ENCODE peak calls at places on chromosome 11, in ten cellular contexts. D, I, Y, W, H, M, R, P, L and U are unnamed samples. For H3K27me3 and H3K9me3, the result is how much of the 10 kb centered on the place peaks cover.

GRCh38 chr11:18394928-18395734 is 768 bp downstream of the LDHA start:
- DNase-seq in D (no peak), R (no peak), L (peak), Y (peak), M (no peak), P (peak), I (peak), W (peak), H (no peak), U (peak)

GRCh38 chr11:35930466-35930865 is 13.4 kb upstream of the LDLRAD3 start:
- DNase-seq in M (no peak), Y (no peak), R (no peak), I (no peak), W (no peak), H (no peak), D (no peak), L (no peak), P (no peak), U (no peak)

GRCh38 chr11:96337541-96338530 is 5.2 kb downstream of the MAML2 start:
- DNase-seq in M (no peak), W (peak), L (peak), D (no peak), P (no peak), I (peak), R (peak), H (peak), Y (no peak), U (peak)

GRCh38 chr11:80084614-80085013 is 643.8 kb upstream of the TENM4 start:
- DNase-seq in D (no peak), I (no peak), P (no peak), L (no peak), R (no peak), M (no peak), W (no peak), Y (no peak), H (no peak), U (no peak)

GRCh38 chr11:114164546-114164945 is 105.0 kb downstream of the ZBTB16 start:
- DNase-seq in W (no peak), D (no peak), I (no peak), R (no peak), H (peak), M (no peak), Y (no peak), P (no peak), L (no peak), U (no peak)

GRCh38 chr11:43983221-43983795 is 40.9 kb downstream of the C11orf96 start:
- DNase-seq in L (no peak), W (peak), M (no peak), Y (no peak), D (no peak), R (no peak), I (no peak), H (no peak), P (no peak), U (no peak)

GRCh38 chr11:31720666-31721199 is 90.4 kb downstream of the PAX6 start:
- DNase-seq in D (no peak), P (no peak), I (no peak), W (no peak), L (no peak), H (no peak), M (no peak), R (no peak), Y (no peak), U (no peak)

GRCh38 chr11:134532176-134532920 is 120.3 kb upstream of the B3GAT1 start:
- DNase-seq in R (no peak), P (peak), M (no peak), W (no peak), Y (peak), I (no peak), L (peak), H (no peak), D (no peak), U (no peak)

GRCh38 chr11:131033151-131033651 is 116.9 kb upstream of the SNX19 start:
- DNase-seq in M (no peak), Y (no peak), P (peak), L (no peak), R (no peak), W (peak), D (no peak), I (no peak), H (no peak), U (peak)

GRCh38 chr11:17013548-17014320 is 480 bp downstream of the PLEKHA7 start:
- DNase-seq in Y (no peak), P (no peak), D (no peak), M (no peak), H (peak), L (peak), W (no peak), R (peak), I (peak), U (no peak)

GRCh38 chr11:405976-406795 is 8.6 kb downstream of the SIGIRR start:
- DNase-seq in R (no peak), D (no peak), H (peak), I (no peak), M (no peak), P (no peak), Y (peak), L (no peak), W (no peak), U (no peak)

GRCh38 chr11:45646275-45646970 is 19.0 kb downstream of the CHST1 start:
- DNase-seq in P (no peak), M (no peak), W (peak), D (no peak), R (no peak), I (no peak), L (peak), H (no peak), Y (no peak), U (no peak)

GRCh38 chr11:130871616-130872015 is 44.7 kb downstream of the SNX19 start:
- DNase-seq in Y (no peak), P (no peak), D (no peak), L (no peak), R (no peak), I (no peak), H (no peak), M (no peak), W (no peak), U (no peak)

GRCh38 chr11:82234256-82234655 is 499.4 kb downstream of the FAM181B start:
- DNase-seq in H (no peak), I (no peak), R (no peak), W (no peak), P (no peak), L (no peak), M (no peak), D (no peak), Y (no peak), U (no peak)

GRCh38 chr11:2898366-2899079 is 12.9 kb upstream of the CDKN1C start:
- DNase-seq in D (no peak), P (peak), L (peak), Y (no peak), R (peak), I (peak), H (peak), M (peak), W (peak), U (no peak)

GRCh38 chr11:100687630-100688395 is 725 bp downstream of the ARHGAP42 start:
- DNase-seq in L (peak), H (no peak), M (peak), W (peak), I (peak), D (peak), Y (peak), R (no peak), P (peak), U (peak)

GRCh38 chr11:74479340-74480123 is 12.2 kb upstream of the KCNE3 start:
- DNase-seq in R (no peak), M (no peak), H (no peak), Y (no peak), I (no peak), W (no peak), L (no peak), D (no peak), P (no peak), U (no peak)

GRCh38 chr11:11982975-11983374 is 25.5 kb downstream of the DKK3 start:
- DNase-seq in I (no peak), L (no peak), D (no peak), M (no peak), P (no peak), R (no peak), W (peak), Y (no peak), H (no peak), U (no peak)

GRCh38 chr11:77436501-77436900 is 37.4 kb downstream of the PAK1 start:
- DNase-seq in M (no peak), Y (no peak), W (no peak), P (no peak), D (no peak), H (no peak), L (no peak), I (no peak), R (no peak), U (no peak)

GRCh38 chr11:134341805-134342571 is 10.2 kb downstream of the GLB1L2 start:
- DNase-seq in M (peak), I (no peak), W (no peak), L (no peak), R (no peak), P (no peak), H (no peak), Y (peak), D (no peak), U (no peak)

GRCh38 chr11:34564406-34564805 is 50.8 kb upstream of the ELF5 start:
- DNase-seq in D (no peak), P (no peak), R (no peak), I (no peak), M (no peak), H (no peak), Y (no peak), L (no peak), W (peak), U (peak)

GRCh38 chr11:125938418-125938817 is 7.4 kb upstream of the VSIG10L2 start:
- DNase-seq in P (no peak), I (no peak), H (no peak), D (no peak), M (no peak), W (no peak), L (peak), Y (peak), R (no peak), U (no peak)

GRCh38 chr11:67262731-67263675 is 3.3 kb upstream of the GRK2 start:
- DNase-seq in M (peak), P (peak), R (peak), I (peak), L (peak), W (peak), H (peak), Y (peak), D (peak), U (peak)

GRCh38 chr11:14905104-14906033 is 13.3 kb upstream of the CYP2R1 start:
- DNase-seq in P (peak), I (peak), Y (peak), R (peak), L (peak), H (peak), M (peak), W (peak), D (peak), U (no peak)

GRCh38 chr11:40271361-40271760 is 1188.1 kb downstream of the LRRC4C start:
- DNase-seq in M (no peak), Y (no peak), D (no peak), R (no peak), P (no peak), I (no peak), H (no peak), W (no peak), L (no peak), U (no peak)

DNA sequence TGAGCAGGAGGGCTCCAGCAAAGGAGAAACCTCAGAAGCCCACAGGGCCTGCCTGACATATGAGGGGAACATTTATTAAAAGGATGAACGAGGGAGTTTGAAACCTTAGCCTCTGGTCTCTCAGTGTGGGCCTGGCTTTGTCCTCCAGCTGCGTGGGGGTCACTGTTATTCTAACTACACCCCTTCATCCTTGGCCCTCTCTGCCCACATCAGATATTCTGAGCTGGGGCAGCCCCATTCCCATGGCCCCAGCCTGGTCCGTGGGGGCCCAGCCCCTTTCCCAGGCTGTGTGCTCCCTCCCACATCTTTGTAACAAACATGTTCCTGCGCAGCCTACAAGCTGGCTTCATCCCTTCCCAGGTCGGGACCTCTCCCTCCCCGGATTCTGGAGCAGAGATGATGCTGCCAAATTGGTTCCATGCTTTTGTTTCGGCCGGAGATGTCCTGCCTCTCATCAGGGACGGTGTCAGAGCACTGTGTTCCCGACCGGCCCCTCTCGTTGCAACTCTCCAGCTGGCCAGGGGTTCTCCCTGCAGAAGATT is 4.0 kb downstream of the FXYD6 start:
- DNase-seq in W (no peak), P (peak), Y (no peak), L (no peak), M (no peak), R (no peak), D (no peak), H (no peak), I (no peak), U (no peak)
- H3K27me3 ChIP-seq in W (half or more), P (under half), Y (half or more), L (under half), M (under half), R (under half), D (under half), H (under half), I (under half), U (under half)

GRCh38 chr11:70038034-70038834 is 39.9 kb upstream of the ANO1 start:
- DNase-seq in I (no peak), L (no peak), D (no peak), M (no peak), Y (no peak), R (no peak), W (no peak), P (no peak), H (no peak), U (peak)
- H3K9me3 ChIP-seq in I (under half), L (under half), D (under half), M (under half), Y (under half), R (under half), W (under half), P (under half), H (under half), U (under half)

GRCh38 chr11:69841170-69841858 is 22.1 kb upstream of the FGF3 start:
- DNase-seq in P (no peak), Y (no peak), W (no peak), D (no peak), L (no peak), M (no peak), R (no peak), H (no peak), I (no peak), U (peak)
- H3K27me3 ChIP-seq in P (under half), Y (under half), W (under half), D (under half), L (under half), M (under half), R (under half), H (under half), I (under half), U (under half)

DNA sequence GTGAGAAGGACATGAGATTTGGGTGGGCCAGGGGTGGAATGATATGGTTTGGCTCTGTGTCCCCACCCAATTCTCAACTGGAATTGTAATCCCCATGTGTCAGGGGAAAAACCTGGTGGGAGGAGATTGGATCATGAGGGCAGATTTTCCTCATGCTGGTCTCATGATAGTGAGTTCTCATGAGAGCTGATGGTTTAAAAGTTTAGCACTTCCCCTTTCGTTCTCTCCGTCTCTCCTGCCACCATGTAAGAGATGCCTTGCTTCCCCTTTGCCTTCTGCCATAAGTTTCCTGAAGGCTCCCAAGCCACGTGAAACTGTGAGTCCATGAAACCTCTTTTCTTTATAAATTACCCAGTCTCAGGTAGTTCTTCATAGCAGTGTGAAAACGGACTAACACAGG is 113.5 kb downstream of the FCHSD2 start:
- DNase-seq in P (no peak), M (no peak), L (no peak), Y (no peak), W (no peak), R (no peak), D (no peak), H (no peak), I (no peak), U (no peak)
- H3K9me3 ChIP-seq in P (under half), M (under half), L (under half), Y (under half), W (under half), R (under half), D (under half), H (under half), I (under half), U (under half)

GRCh38 chr11:1446623-1447022 is 40.0 kb downstream of the MOB2 start:
- DNase-seq in L (no peak), H (no peak), Y (no peak), R (no peak), M (no peak), W (no peak), P (no peak), I (no peak), D (no peak), U (no peak)
- H3K27me3 ChIP-seq in L (under half), H (under half), Y (half or more), R (under half), M (under half), W (under half), P (under half), I (under half), D (under half), U (under half)

GRCh38 chr11:41947392-41947791 is 487.9 kb upstream of the LRRC4C start:
- DNase-seq in I (no peak), M (no peak), W (no peak), H (peak), R (no peak), L (no peak), Y (no peak), D (no peak), P (no peak), U (no peak)

GRCh38 chr11:41943671-41944070 is 484.2 kb upstream of the LRRC4C start:
- DNase-seq in L (no peak), D (no peak), H (no peak), P (no peak), R (no peak), W (no peak), M (no peak), Y (no peak), I (no peak), U (no peak)
- H3K9me3 ChIP-seq in L (under half), D (under half), H (under half), P (under half), R (under half), W (under half), M (under half), Y (under half), I (under half), U (under half)

GRCh38 chr11:64526795-64527194 is 64.2 kb upstream of the SLC22A12 start:
- DNase-seq in R (no peak), L (no peak), Y (no peak), I (no peak), W (no peak), H (no peak), D (no peak), P (no peak), M (no peak), U (no peak)
- H3K27me3 ChIP-seq in R (under half), L (under half), Y (half or more), I (under half), W (half or more), H (under half), D (under half), P (under half), M (under half), U (under half)

DNA sequence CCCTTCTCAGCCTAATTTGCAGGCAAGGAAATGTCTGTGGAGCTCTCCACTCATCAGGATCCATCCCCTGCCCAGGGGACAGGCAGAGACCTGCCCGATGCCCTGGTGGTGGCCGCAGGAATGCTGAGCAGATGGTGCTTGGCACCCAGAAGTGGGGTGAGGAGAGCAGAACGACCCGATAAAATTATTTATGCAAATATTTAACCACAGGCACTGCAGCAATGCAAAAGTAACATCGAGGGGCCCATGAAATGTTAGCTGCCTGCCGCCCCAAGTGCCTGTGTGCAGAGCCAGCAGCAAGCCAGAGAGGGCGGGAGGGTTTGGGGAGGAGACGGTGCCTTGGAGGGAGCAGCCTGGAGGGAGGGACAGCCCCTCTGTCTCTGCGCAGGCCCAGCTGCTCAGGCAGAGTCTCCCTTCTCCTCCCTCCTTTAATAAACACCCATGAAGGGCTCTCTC is 205.5 kb downstream of the CTTN start:
- DNase-seq in W (no peak), P (no peak), L (no peak), I (no peak), H (no peak), R (no peak), D (no peak), Y (no peak), M (peak), U (no peak)
- H3K9me3 ChIP-seq in W (under half), P (under half), L (under half), I (under half), H (under half), R (under half), D (under half), Y (under half), M (under half), U (under half)

GRCh38 chr11:30579348-30579747 is 6.8 kb downstream of the MPPED2 start:
- DNase-seq in R (no peak), L (no peak), Y (no peak), W (no peak), H (no peak), D (no peak), M (no peak), P (no peak), I (no peak), U (no peak)
- H3K27me3 ChIP-seq in R (under half), L (under half), Y (under half), W (under half), H (under half), D (under half), M (under half), P (under half), I (under half), U (under half)